ENCODE peak calls at places on chromosomes 5 and 9, in seven cellular contexts. K is HCT116, S is SK-N-SH, U is K562, X is GM12878, T is HepG2, C is H1. R is an unnamed sample.

GRCh38 chr5:157516016-157516415 is 56.0 kb downstream of the NIPAL4 start:
- DNase-seq in K (no peak), S (no peak), U (no peak), X (no peak), T (no peak), C (no peak), R (no peak)

GRCh38 chr5:16552666-16553343 is 64.0 kb downstream of the RETREG1 start:
- DNase-seq in K (peak), S (peak), U (peak), X (no peak), T (peak), C (peak), R (peak)

GRCh38 chr9:72454871-72455471 is 66.4 kb upstream of the TMC1 start:
- DNase-seq in K (no peak), S (no peak), U (no peak), X (no peak), T (peak), C (peak), R (no peak)

GRCh38 chr9:79395691-79396558 is 175.8 kb upstream of the TLE4 start:
- DNase-seq in K (no peak), S (no peak), U (no peak), X (no peak), T (no peak), C (no peak), R (no peak)

GRCh38 chr9:71709384-71709783 is 58.9 kb downstream of the CEMIP2 start:
- DNase-seq in K (no peak), S (no peak), U (no peak), X (no peak), T (no peak), C (no peak), R (no peak)

GRCh38 chr9:132840980-132841379 is 37.1 kb downstream of the AK8 start:
- DNase-seq in K (no peak), S (peak), U (no peak), X (no peak), T (no peak), C (no peak), R (no peak)

GRCh38 chr5:12566441-12566840 is 662.2 kb upstream of the CTNND2 start:
- DNase-seq in K (no peak), S (no peak), U (no peak), X (no peak), T (no peak), C (no peak), R (no peak)

GRCh38 chr5:92370032-92370431 is 986.9 kb upstream of the ARRDC3 start:
- DNase-seq in K (no peak), S (no peak), U (no peak), X (no peak), T (no peak), C (no peak), R (no peak)

GRCh38 chr5:134252671-134253070 is 26.8 kb upstream of the PPP2CA start:
- DNase-seq in K (peak), S (no peak), U (no peak), X (no peak), T (peak), C (no peak), R (peak)

GRCh38 chr9:137161558-137162483 is 8.0 kb downstream of the LRRC26 start:
- DNase-seq in K (peak), S (peak), U (peak), X (no peak), T (no peak), C (no peak), R (no peak)

GRCh38 chr5:1036504-1037122 is 28.0 kb downstream of the NKD2 start:
- DNase-seq in K (no peak), S (peak), U (no peak), X (no peak), T (no peak), C (no peak), R (no peak)

GRCh38 chr5:39274388-39275085 is 55.2 kb upstream of the FYB1 start:
- DNase-seq in K (no peak), S (no peak), U (no peak), X (peak), T (no peak), C (no peak), R (no peak)

GRCh38 chr5:120139039-120139438 is 325.1 kb upstream of the PRR16 start:
- DNase-seq in K (no peak), S (no peak), U (no peak), X (no peak), T (peak), C (no peak), R (peak)

GRCh38 chr5:179865471-179866240 is 7.0 kb upstream of the MRNIP start:
- DNase-seq in K (no peak), S (no peak), U (no peak), X (no peak), T (no peak), C (no peak), R (no peak)

GRCh38 chr9:107708786-107709185 is 219.2 kb upstream of the KLF4 start:
- DNase-seq in K (no peak), S (no peak), U (no peak), X (no peak), T (no peak), C (no peak), R (no peak)

GRCh38 chr5:139186752-139187326 is 11.3 kb downstream of the SIL1 start:
- DNase-seq in K (no peak), S (no peak), U (no peak), X (no peak), T (no peak), C (no peak), R (no peak)

GRCh38 chr5:148949871-148950863 is 112.7 kb downstream of the SH3TC2 start:
- DNase-seq in K (no peak), S (no peak), U (no peak), X (no peak), T (no peak), C (no peak), R (no peak)

GRCh38 chr9:130330202-130330601 is 64.6 kb downstream of the HMCN2 start:
- DNase-seq in K (no peak), S (no peak), U (no peak), X (no peak), T (no peak), C (no peak), R (no peak)
- TF ChIP-seq JUND in K (no peak), S (no peak), U (no peak), X (no peak), T (no peak), C (no peak), R (no peak)

DNA sequence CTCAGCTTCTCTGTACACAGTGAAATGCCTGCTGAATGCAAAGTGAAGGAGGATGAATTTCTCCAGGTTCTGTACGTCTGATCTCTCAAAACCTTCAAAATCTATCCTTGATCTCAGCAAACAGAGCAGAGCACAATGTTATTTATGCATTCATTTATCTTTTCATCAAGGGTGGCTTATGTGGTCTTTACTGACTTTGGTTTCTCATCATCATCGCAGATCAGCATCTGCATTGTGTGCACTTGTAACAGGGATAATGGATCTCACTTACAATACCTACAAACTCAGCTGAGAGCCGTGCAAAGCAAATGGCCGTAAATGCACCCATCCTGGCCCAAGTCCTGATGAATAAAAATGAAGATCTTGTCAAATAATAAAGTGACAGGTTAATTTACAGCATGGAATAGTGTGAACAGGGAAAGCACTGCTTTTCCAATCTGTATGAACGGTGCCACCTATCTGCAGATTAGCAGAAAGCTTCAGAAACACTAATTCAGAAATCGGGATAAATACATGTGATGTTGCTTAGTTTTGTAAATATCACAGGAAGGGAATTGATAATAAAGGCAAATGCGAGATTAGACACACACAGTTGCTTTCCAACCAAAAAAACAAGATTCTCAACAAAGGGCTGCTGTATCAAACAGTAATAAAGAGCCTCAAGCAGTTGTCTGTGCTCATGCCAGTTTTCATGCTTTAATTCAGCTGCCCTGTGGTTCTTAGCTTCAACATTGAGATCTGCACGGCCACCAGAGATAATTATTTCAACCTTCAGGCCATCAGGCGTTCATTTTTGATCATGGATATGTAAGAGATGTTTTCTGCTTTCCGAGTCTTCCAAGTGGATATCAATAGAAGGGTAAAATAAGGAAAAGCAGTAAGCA is 153.3 kb upstream of the POU5F2 start:
- DNase-seq in K (peak), S (peak), U (no peak), X (no peak), T (no peak), C (no peak), R (peak)
- TF ChIP-seq JUND in K (no peak), S (no peak), U (no peak), X (no peak), T (no peak), C (no peak), R (no peak)

DNA sequence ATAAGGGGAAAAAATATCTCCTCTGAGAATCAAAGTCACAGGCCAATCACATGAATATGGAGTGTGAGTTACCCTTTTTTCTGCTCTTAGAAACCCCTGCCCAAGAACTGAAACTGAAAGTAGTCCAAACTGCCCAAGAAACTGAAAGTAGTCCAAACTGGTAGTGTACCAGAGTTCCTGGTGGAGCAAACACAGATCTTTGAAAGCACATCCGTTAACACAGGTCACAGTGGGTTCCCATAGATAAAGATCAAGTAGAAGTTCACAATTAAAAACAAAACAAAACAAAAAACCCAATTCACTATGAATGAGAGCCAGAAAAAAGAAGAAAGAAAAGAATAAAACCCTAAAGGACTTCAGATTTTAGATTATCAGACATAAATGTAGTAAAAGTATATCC is 332.4 kb upstream of the EFNA5 start:
- DNase-seq in K (no peak), S (peak), U (no peak), X (peak), T (no peak), C (no peak), R (no peak)
- TF ChIP-seq JUND in K (no peak), S (no peak), U (no peak), X (no peak), T (no peak), C (no peak), R (no peak)

DNA sequence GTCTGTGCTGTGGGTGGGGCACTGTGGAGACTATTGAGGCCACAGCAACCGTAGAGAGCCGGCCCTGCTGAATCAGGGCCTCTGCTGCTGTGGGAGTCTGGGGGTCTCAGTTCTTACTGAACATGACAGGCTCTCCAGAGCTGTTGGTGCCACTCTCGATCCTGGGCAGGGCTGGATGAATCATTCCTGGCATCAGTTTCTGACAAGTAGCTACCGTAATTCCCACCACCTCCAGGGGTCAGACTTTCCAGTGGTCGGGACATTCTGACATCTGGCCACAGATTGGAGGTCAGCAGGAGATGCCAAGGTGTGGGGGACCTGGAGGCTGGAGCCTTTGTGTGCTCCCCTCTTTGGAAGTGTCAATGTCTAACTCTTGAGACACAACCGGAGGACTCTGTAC is 188.4 kb downstream of the IRX2 start:
- DNase-seq in K (no peak), S (peak), U (no peak), X (no peak), T (no peak), C (no peak), R (no peak)
- TF ChIP-seq JUND in K (no peak), S (no peak), U (no peak), X (no peak), T (no peak), C (no peak), R (no peak)

DNA sequence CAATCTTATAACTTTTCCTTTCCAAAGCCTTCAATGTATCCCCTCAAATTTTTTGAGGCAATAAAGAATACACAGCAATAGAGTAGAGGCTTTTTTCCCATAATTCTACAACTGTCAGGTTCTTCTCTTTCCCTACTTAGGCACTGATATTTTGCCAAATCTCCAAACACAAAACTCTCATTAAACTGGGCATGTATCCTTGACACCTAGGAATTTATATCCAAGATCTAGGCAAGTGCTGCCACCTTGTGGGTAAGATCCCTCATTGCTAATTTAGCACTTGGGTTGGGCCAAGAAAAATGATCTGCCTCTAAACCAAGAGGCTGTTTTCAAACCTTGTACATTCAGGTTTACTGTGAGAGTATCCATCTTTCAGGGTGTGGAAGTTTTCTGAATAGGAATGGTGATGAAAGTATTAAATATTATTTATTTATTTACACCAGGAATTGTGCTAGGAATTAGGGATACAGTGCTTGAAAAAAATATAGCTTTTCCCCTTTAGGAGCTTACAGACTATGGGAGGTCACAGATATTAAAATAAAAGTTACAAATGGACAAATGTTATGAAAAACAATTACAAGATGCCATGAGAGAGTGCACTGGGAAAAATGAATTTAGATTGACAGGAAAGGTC is 17.6 kb downstream of the TSTD2 start:
- DNase-seq in K (peak), S (peak), U (peak), X (no peak), T (peak), C (no peak), R (peak)
- TF ChIP-seq JUND in K (no peak), S (no peak), U (peak), X (no peak), T (no peak), C (no peak), R (no peak)

GRCh38 chr9:121767176-121767769 is 115.8 kb downstream of the DAB2IP start:
- DNase-seq in K (no peak), S (no peak), U (no peak), X (no peak), T (no peak), C (no peak), R (no peak)
- TF ChIP-seq JUND in K (no peak), S (no peak), U (no peak), X (no peak), T (no peak), C (no peak), R (no peak)

DNA sequence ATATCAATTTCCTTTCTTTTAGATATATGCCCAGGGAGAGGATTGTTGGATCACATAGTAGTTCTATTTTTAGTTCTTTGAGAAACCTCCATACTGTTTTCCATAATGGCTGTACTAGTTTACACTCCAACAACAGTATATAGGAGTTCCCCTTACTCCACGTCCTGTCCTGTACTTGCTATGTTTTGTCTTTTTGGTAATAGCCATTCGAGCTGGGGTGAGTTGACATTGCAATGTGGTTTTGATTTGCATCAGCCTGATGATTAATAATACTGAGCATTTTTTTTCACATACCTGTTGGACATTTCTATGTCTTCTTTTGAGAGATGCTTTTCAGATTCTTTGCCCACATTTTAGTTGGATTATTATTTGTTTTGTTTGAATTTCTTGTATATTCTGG is 445.9 kb downstream of the NTRK2 start:
- DNase-seq in K (no peak), S (no peak), U (no peak), X (no peak), T (no peak), C (no peak), R (no peak)
- TF ChIP-seq JUND in K (no peak), S (no peak), U (no peak), X (no peak), T (no peak), C (no peak), R (no peak)

R was measured in T47D.